ENCODE peak calls at places on chromosome 12, in nine cellular contexts. C is HCT116, J is GM23338, M is MM.1S, X is neural progenitor cell, W is hepatocyte, G is OCI-LY7, P is PC-3, A is SK-N-SH. I is an unnamed sample.

GRCh38 chr12:92600052-92600451 is 102.7 kb upstream of the PLEKHG7 start:
- DNase-seq in A (no peak), W (no peak), P (no peak), G (peak; percentile 30), M (no peak), X (no peak), C (no peak), J (no peak), I (no peak)

GRCh38 chr12:52884526-52885293 is 20.2 kb downstream of the KRT8 start:
- DNase-seq in W (peak; percentile 88), X (peak; percentile 83), P (peak; percentile 80), M (peak; percentile 45), G (peak; percentile 66), A (peak; percentile 86), C (no peak), J (peak; percentile 84), I (peak; percentile 67)

GRCh38 chr12:49990269-49990668 is 17.5 kb downstream of the AQP6 start:
- DNase-seq in C (no peak), J (no peak), P (no peak), A (no peak), G (no peak), X (no peak), W (no peak), M (no peak), I (peak; percentile 69)

GRCh38 chr12:49369723-49370145 is 2.5 kb downstream of the SPATS2 start:
- DNase-seq in P (peak; percentile 61), J (peak; percentile 73), M (peak; percentile 95), A (peak; percentile 44), X (peak; percentile 28), G (peak; percentile 59), W (peak; percentile 51), C (no peak), I (peak; percentile 68)

GRCh38 chr12:107328442-107329133 is 235.2 kb upstream of the CRY1 start:
- DNase-seq in J (no peak), A (no peak), M (no peak), G (no peak), P (peak; percentile 53), C (no peak), X (peak; percentile 13), W (peak; percentile 11), I (no peak)

GRCh38 chr12:19437996-19438395 is 1.3 kb upstream of the AEBP2 start:
- DNase-seq in C (no peak), A (no peak), X (peak; percentile 20), P (no peak), W (no peak), J (peak; percentile 80), M (no peak), G (no peak), I (no peak)

GRCh38 chr12:110253176-110253575 is 27.9 kb upstream of the ATP2A2 start:
- DNase-seq in G (no peak), A (peak; percentile 59), C (no peak), M (peak; percentile 15), X (no peak), W (no peak), P (no peak), J (no peak), I (peak; percentile 34)

GRCh38 chr12:14935031-14935430 is 3.3 kb downstream of the ERP27 start:
- DNase-seq in M (no peak), A (no peak), W (peak; percentile 65), X (no peak), C (no peak), J (no peak), G (no peak), P (peak; percentile 39), I (no peak)

GRCh38 chr12:68118096-68118755 is 41.3 kb downstream of the IFNG start:
- DNase-seq in X (no peak), J (peak; percentile 57), C (no peak), A (no peak), W (no peak), P (no peak), M (no peak), G (no peak), I (no peak)

GRCh38 chr12:85920324-85920947 is 46.3 kb downstream of the NTS start:
- DNase-seq in J (peak; percentile 73), A (peak; percentile 32), W (peak; percentile 21), G (peak; percentile 49), C (peak; percentile 26), X (peak; percentile 12), M (peak; percentile 66), P (peak; percentile 78), I (peak; percentile 45)

GRCh38 chr12:54988402-54989054 is 4.0 kb upstream of the TESPA1 start:
- DNase-seq in G (peak; percentile 44), A (no peak), M (peak; percentile 60), C (no peak), J (no peak), W (peak; percentile 40), P (peak; percentile 26), X (no peak), I (peak; percentile 20)

GRCh38 chr12:114625294-114625851 is 58.6 kb downstream of the TBX3 start:
- DNase-seq in C (peak; percentile 52), G (peak; percentile 56), J (peak; percentile 91), W (peak; percentile 87), M (peak; percentile 21), P (peak; percentile 74), A (peak; percentile 68), X (peak; percentile 83), I (peak; percentile 77)

GRCh38 chr12:16531623-16532022 is 74.3 kb downstream of the LMO3 start:
- DNase-seq in A (peak; percentile 4), P (no peak), X (peak; percentile 52), J (no peak), W (no peak), C (no peak), M (no peak), G (no peak), I (no peak)

GRCh38 chr12:68113644-68114043 is 45.9 kb downstream of the IFNG start:
- DNase-seq in X (peak; percentile 22), A (no peak), W (no peak), G (peak; percentile 22), C (peak; percentile 22), P (peak; percentile 14), J (peak; percentile 72), M (no peak), I (no peak)

GRCh38 chr12:110245278-110245868 is 35.7 kb upstream of the ATP2A2 start:
- DNase-seq in X (peak; percentile 55), P (peak; percentile 69), J (peak; percentile 73), M (peak; percentile 9), G (peak; percentile 68), A (peak; percentile 18), W (no peak), C (no peak), I (peak; percentile 22)

GRCh38 chr12:118360785-118361404 is 11.8 kb downstream of the TAOK3 start:
- DNase-seq in A (no peak), G (no peak), P (peak; percentile 84), X (no peak), J (no peak), W (no peak), M (no peak), C (peak; percentile 19), I (peak; percentile 81)
- TF ChIP-seq EZH2phosphoT487 in A (no peak), G (no peak), P (no peak), X (no peak), J (no peak), W (no peak), M (no peak), C (no peak), I (no peak)

GRCh38 chr12:112097641-112098040 is 10.9 kb downstream of the NAA25 start:
- DNase-seq in G (no peak), A (no peak), M (no peak), X (no peak), C (no peak), P (peak; percentile 66), J (no peak), W (no peak), I (no peak)

GRCh38 chr12:112102127-112102526 is 6.5 kb downstream of the NAA25 start:
- DNase-seq in A (no peak), W (no peak), C (no peak), G (no peak), M (no peak), X (no peak), P (no peak), J (no peak), I (no peak)

GRCh38 chr12:112096070-112096469 is 12.5 kb downstream of the NAA25 start:
- DNase-seq in P (no peak), J (no peak), A (no peak), C (no peak), W (no peak), M (no peak), X (no peak), G (no peak), I (no peak)

GRCh38 chr12:112091563-112091962 is 17.0 kb downstream of the NAA25 start:
- DNase-seq in J (no peak), C (no peak), X (no peak), A (no peak), P (no peak), W (no peak), M (no peak), G (no peak), I (no peak)

GRCh38 chr12:112096667-112097066 is 11.9 kb downstream of the NAA25 start:
- DNase-seq in P (peak; percentile 100), C (peak; percentile 87), X (no peak), J (no peak), M (no peak), W (peak; percentile 19), G (no peak), A (no peak), I (peak; percentile 89)
- H3K36me3 ChIP-seq in P (peaks cover 53% of the 10 kb centered on the region), C (peaks cover 42% of the 10 kb centered on the region), X (peaks cover 8% of the 10 kb centered on the region), J (peaks cover 33% of the 10 kb centered on the region), M (no peaks in the 10 kb centered on the region), W (no peaks in the 10 kb centered on the region), G (peaks cover 90% of the 10 kb centered on the region), A (peaks cover 6% of the 10 kb centered on the region), I (peaks cover 7% of the 10 kb centered on the region)

GRCh38 chr12:1501001-1501400 is 93.4 kb downstream of the FBXL14 start:
- DNase-seq in C (no peak), X (no peak), A (no peak), W (no peak), M (no peak), G (no peak), J (no peak), P (no peak), I (no peak)
- TF ChIP-seq EZH2phosphoT487 in C (no peak), X (no peak), A (no peak), W (no peak), M (no peak), G (no peak), J (no peak), P (no peak), I (no peak)

GRCh38 chr12:115975411-115975810 is 302.1 kb downstream of the MED13L start:
- DNase-seq in C (no peak), W (no peak), A (no peak), J (no peak), P (no peak), X (no peak), G (no peak), M (no peak), I (no peak)

GRCh38 chr12:115966376-115966775 is 311.1 kb downstream of the MED13L start:
- DNase-seq in G (no peak), J (no peak), M (no peak), A (no peak), W (no peak), C (no peak), X (no peak), P (no peak), I (no peak)

GRCh38 chr12:115973066-115973465 is 304.4 kb downstream of the MED13L start:
- DNase-seq in P (no peak), C (no peak), J (no peak), M (no peak), A (no peak), G (no peak), X (no peak), W (no peak), I (no peak)

GRCh38 chr12:115973968-115974765 is 303.3 kb downstream of the MED13L start:
- DNase-seq in W (no peak), J (no peak), X (no peak), P (no peak), A (no peak), C (no peak), M (no peak), G (no peak), I (no peak)

GRCh38 chr12:115972241-115972640 is 305.3 kb downstream of the MED13L start:
- DNase-seq in J (no peak), M (no peak), X (peak; percentile 31), W (no peak), C (no peak), G (no peak), P (no peak), A (no peak), I (no peak)
- H3K36me3 ChIP-seq in J (peaks cover 11% of the 10 kb centered on the region), M (no peaks in the 10 kb centered on the region), X (peaks cover 4% of the 10 kb centered on the region), W (no peaks in the 10 kb centered on the region), C (peaks cover 47% of the 10 kb centered on the region), G (peaks cover 16% of the 10 kb centered on the region), P (peaks cover 51% of the 10 kb centered on the region), A (peaks cover 71% of the 10 kb centered on the region), I (peaks cover 76% of the 10 kb centered on the region)